ENCODE peak calls at places on chromosomes 16 and 17, in six cellular contexts. Y, C, N, G, I and K are unnamed samples.

GRCh38 chr17:13520899-13521572 is 80.7 kb downstream of the HS3ST3A1 start:
- DNase-seq in Y (peak; percentile 63), C (no peak), N (peak; percentile 77), G (no peak), I (peak; percentile 97), K (peak; percentile 65)

GRCh38 chr17:76252040-76252954 is 12.0 kb upstream of the RNF157 start:
- DNase-seq in Y (peak; percentile 87), C (peak; percentile 33), N (no peak), G (peak; percentile 65), I (peak; percentile 90), K (peak; percentile 99)

GRCh38 chr17:74354123-74354522 is 7.5 kb downstream of the BTBD17 start:
- DNase-seq in Y (no peak), C (peak; percentile 89), N (no peak), G (peak; percentile 34), I (no peak), K (no peak)

GRCh38 chr16:50166511-50167500 is 13.7 kb downstream of the TENT4B start:
- DNase-seq in Y (no peak), C (no peak), N (no peak), G (no peak), I (no peak), K (peak; percentile 45)

GRCh38 chr17:57158296-57158695 is 73.2 kb downstream of the AKAP1 start:
- DNase-seq in Y (no peak), C (no peak), N (no peak), G (no peak), I (no peak), K (no peak)

GRCh38 chr16:89573826-89574680 is 1.5 kb upstream of the CPNE7 start:
- DNase-seq in Y (no peak), C (no peak), N (no peak), G (no peak), I (no peak), K (no peak)

GRCh38 chr16:78183886-78184553 is 84.6 kb downstream of the WWOX start:
- DNase-seq in Y (no peak), C (no peak), N (no peak), G (no peak), I (no peak), K (peak; percentile 5)

GRCh38 chr16:66131895-66132294 is 234.6 kb upstream of the CDH5 start:
- DNase-seq in Y (no peak), C (no peak), N (no peak), G (no peak), I (peak; percentile 40), K (peak; percentile 49)

GRCh38 chr17:5745091-5745820 is 160.9 kb upstream of the NLRP1 start:
- DNase-seq in Y (no peak), C (no peak), N (no peak), G (no peak), I (no peak), K (no peak)

GRCh38 chr16:55470533-55471371 is 8.2 kb upstream of the MMP2 start:
- DNase-seq in Y (no peak), C (no peak), N (no peak), G (peak; percentile 49), I (peak; percentile 78), K (peak; percentile 54)

GRCh38 chr16:68367440-68367839 is 56.6 kb downstream of the PRMT7 start:
- DNase-seq in Y (no peak), C (no peak), N (no peak), G (no peak), I (no peak), K (no peak)

GRCh38 chr17:75205793-75206163 is 299 bp downstream of the NUP85 start:
- DNase-seq in Y (no peak), C (no peak), N (no peak), G (no peak), I (no peak), K (no peak)

GRCh38 chr17:67585077-67585602 is 132.6 kb upstream of the NOL11 start:
- DNase-seq in Y (no peak), C (no peak), N (no peak), G (no peak), I (no peak), K (no peak)

GRCh38 chr17:9875441-9875840 is 29.6 kb downstream of the RCVRN start:
- DNase-seq in Y (no peak), C (no peak), N (no peak), G (no peak), I (peak; percentile 81), K (peak; percentile 28)

GRCh38 chr17:44523672-44523972 is 20.4 kb upstream of the GPATCH8 start:
- DNase-seq in Y (no peak), C (no peak), N (no peak), G (no peak), I (no peak), K (no peak)

GRCh38 chr16:5972747-5973146 is 875.2 kb upstream of the EEF2KMT start:
- DNase-seq in Y (no peak), C (no peak), N (no peak), G (no peak), I (no peak), K (no peak)

GRCh38 chr17:17840751-17841591 is 4.2 kb upstream of the SREBF1 start:
- DNase-seq in Y (no peak), C (no peak), N (no peak), G (no peak), I (peak; percentile 51), K (peak; percentile 53)

GRCh38 chr17:72614871-72615626 is 477.4 kb downstream of the SLC39A11 start:
- DNase-seq in Y (no peak), C (no peak), N (no peak), G (peak; percentile 70), I (peak; percentile 58), K (no peak)

GRCh38 chr16:19810817-19811731 is 73.6 kb downstream of the GPRC5B start:
- DNase-seq in Y (peak; percentile 38), C (no peak), N (peak; percentile 36), G (no peak), I (peak; percentile 31), K (peak; percentile 30)

GRCh38 chr17:19339341-19339815 is 23.1 kb downstream of the B9D1 start:
- DNase-seq in Y (no peak), C (no peak), N (no peak), G (peak; percentile 2), I (no peak), K (peak; percentile 58)

GRCh38 chr17:19337712-19338023 is 24.9 kb downstream of the B9D1 start:
- DNase-seq in Y (no peak), C (no peak), N (no peak), G (no peak), I (no peak), K (no peak)

GRCh38 chr17:19335951-19336631 is 26.4 kb downstream of the B9D1 start:
- DNase-seq in Y (no peak), C (no peak), N (no peak), G (no peak), I (no peak), K (no peak)

GRCh38 chr17:19338031-19338990 is 24.2 kb downstream of the B9D1 start:
- DNase-seq in Y (no peak), C (peak; percentile 84), N (no peak), G (peak; percentile 74), I (peak; percentile 22), K (peak; percentile 61)

GRCh38 chr17:19336938-19337711 is 25.4 kb downstream of the B9D1 start:
- DNase-seq in Y (no peak), C (no peak), N (no peak), G (peak; percentile 61), I (no peak), K (no peak)
- TF ChIP-seq CTCF in Y (no peak), C (no peak), N (peak; percentile 6), G (peak; percentile 55), I (peak; percentile 5), K (no peak)

GRCh38 chr16:12067714-12068401 is 91.3 kb downstream of the SNX29 start:
- DNase-seq in Y (peak; percentile 67), C (peak; percentile 81), N (peak; percentile 46), G (peak; percentile 72), I (peak; percentile 81), K (peak; percentile 91)
- TF ChIP-seq CTCF in Y (peak; percentile 94), C (peak; percentile 84), N (peak; percentile 81), G (peak; percentile 93), I (peak; percentile 100), K (peak; percentile 79)

DNA sequence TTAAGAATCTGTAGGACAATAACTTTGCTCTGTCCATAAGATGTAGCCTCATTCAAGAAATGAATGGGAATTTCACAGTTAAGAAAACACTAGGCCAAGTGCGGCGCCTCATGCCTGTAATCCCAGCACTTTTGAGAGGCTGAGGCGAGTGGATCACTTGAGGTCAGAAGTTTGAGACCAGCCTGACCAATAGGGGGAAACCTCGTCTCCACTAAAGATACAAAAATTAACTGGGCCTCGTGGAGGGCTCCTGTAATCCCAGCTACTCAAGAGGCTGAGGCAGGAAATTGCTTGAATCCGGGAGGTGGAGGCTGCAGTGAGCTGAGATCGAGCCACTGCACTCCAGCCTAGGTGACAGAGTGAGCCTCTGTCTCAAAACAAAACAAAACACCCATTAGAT is 19.9 kb upstream of the RSL1D1 start:
- DNase-seq in Y (no peak), C (no peak), N (no peak), G (no peak), I (peak; percentile 49), K (peak; percentile 50)
- TF ChIP-seq CTCF in Y (peak; percentile 10), C (no peak), N (no peak), G (no peak), I (peak; percentile 38), K (peak; percentile 18)

GRCh38 chr16:1330260-1330914 is 3.1 kb upstream of the BAIAP3 start:
- DNase-seq in Y (no peak), C (no peak), N (no peak), G (no peak), I (no peak), K (no peak)
- TF ChIP-seq CTCF in Y (peak; percentile 31), C (peak; percentile 32), N (peak; percentile 25), G (peak; percentile 46), I (peak; percentile 37), K (peak; percentile 42)

DNA sequence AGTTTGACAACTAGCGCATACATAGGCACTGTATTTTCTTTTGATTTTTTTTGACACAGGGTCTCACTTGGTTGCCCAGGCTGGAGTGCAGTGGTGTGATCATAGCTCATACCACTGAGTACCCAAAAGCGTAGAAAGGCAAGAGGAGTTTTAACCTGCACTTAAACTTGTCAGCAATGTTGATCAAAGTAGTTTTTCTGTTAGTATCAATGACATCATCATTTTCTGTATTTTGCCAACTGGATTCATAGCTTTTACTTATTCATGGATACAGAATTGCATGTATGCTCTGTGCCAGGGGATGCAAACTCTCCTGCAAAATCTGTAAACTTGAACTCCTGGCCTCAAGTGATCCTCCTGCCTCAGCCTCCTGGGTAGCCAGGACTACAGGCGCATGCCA is 55.9 kb upstream of the ATP2A3 start:
- DNase-seq in Y (no peak), C (no peak), N (no peak), G (no peak), I (no peak), K (no peak)
- TF ChIP-seq CTCF in Y (no peak), C (no peak), N (no peak), G (no peak), I (no peak), K (no peak)

GRCh38 chr16:88556294-88556988 is 13.8 kb upstream of the ZC3H18 start:
- DNase-seq in Y (no peak), C (no peak), N (no peak), G (no peak), I (no peak), K (no peak)

GRCh38 chr16:88560722-88561484 is 9.3 kb upstream of the ZC3H18 start:
- DNase-seq in Y (no peak), C (no peak), N (no peak), G (no peak), I (peak; percentile 15), K (no peak)

GRCh38 chr16:88554711-88555264 is 15.4 kb upstream of the ZC3H18 start:
- DNase-seq in Y (no peak), C (no peak), N (no peak), G (no peak), I (no peak), K (no peak)

GRCh38 chr16:88561485-88562369 is 8.5 kb upstream of the ZC3H18 start:
- DNase-seq in Y (peak; percentile 16), C (peak; percentile 81), N (no peak), G (peak; percentile 52), I (peak; percentile 48), K (peak; percentile 37)

GRCh38 chr16:88558457-88559442 is 11.5 kb upstream of the ZC3H18 start:
- DNase-seq in Y (no peak), C (no peak), N (no peak), G (peak; percentile 89), I (peak; percentile 51), K (peak; percentile 79)
- TF ChIP-seq CTCF in Y (peak; percentile 38), C (no peak), N (peak; percentile 43), G (peak; percentile 45), I (peak; percentile 49), K (peak; percentile 34)